ENCODE peak calls at places on chromosomes 4 and X, in nine cellular contexts. One of them, this sample, is unnamed.

GRCh38 chrX:2526390-2526789 is 25.6 kb upstream of the DHRSX start:
- DNase-seq in stomach: no peak
- DNase-seq in HepG2: no peak
- DNase-seq in breast epithelium: no peak
- DNase-seq in suprapubic skin: no peak
- DNase-seq in K562: no peak
- DNase-seq in GM23338: no peak
- DNase-seq in GM12878: no peak
- DNase-seq in sigmoid colon: no peak
- DNase-seq in this sample: no peak

GRCh38 chr4:13558881-13559280 is 14.6 kb upstream of the NKX3-2 start:
- DNase-seq in stomach: no peak
- DNase-seq in suprapubic skin: no peak
- DNase-seq in GM12878: no peak
- DNase-seq in GM23338: no peak
- DNase-seq in HepG2: no peak
- DNase-seq in K562: no peak
- DNase-seq in sigmoid colon: no peak
- DNase-seq in breast epithelium: no peak
- DNase-seq in this sample: no peak

GRCh38 chr4:160592258-160592657 is 1489.4 kb downstream of the RAPGEF2 start:
- DNase-seq in sigmoid colon: no peak
- DNase-seq in GM12878: no peak
- DNase-seq in HepG2: no peak
- DNase-seq in GM23338: peak
- DNase-seq in breast epithelium: no peak
- DNase-seq in suprapubic skin: no peak
- DNase-seq in stomach: no peak
- DNase-seq in K562: no peak
- DNase-seq in this sample: no peak

GRCh38 chr4:17497890-17498523 is 13.9 kb downstream of the QDPR start:
- DNase-seq in GM12878: no peak
- DNase-seq in sigmoid colon: no peak
- DNase-seq in suprapubic skin: no peak
- DNase-seq in HepG2: peak
- DNase-seq in stomach: no peak
- DNase-seq in K562: no peak
- DNase-seq in breast epithelium: no peak
- DNase-seq in GM23338: no peak
- DNase-seq in this sample: peak

GRCh38 chrX:136170109-136170800 is 22.9 kb downstream of the FHL1 start:
- DNase-seq in HepG2: no peak
- DNase-seq in suprapubic skin: no peak
- DNase-seq in breast epithelium: no peak
- DNase-seq in GM23338: no peak
- DNase-seq in GM12878: no peak
- DNase-seq in sigmoid colon: peak
- DNase-seq in stomach: no peak
- DNase-seq in K562: no peak
- DNase-seq in this sample: no peak

GRCh38 chr4:30386266-30386895 is 333.8 kb upstream of the PCDH7 start:
- DNase-seq in suprapubic skin: no peak
- DNase-seq in stomach: no peak
- DNase-seq in K562: no peak
- DNase-seq in HepG2: no peak
- DNase-seq in breast epithelium: no peak
- DNase-seq in GM12878: no peak
- DNase-seq in GM23338: no peak
- DNase-seq in sigmoid colon: no peak
- DNase-seq in this sample: no peak

GRCh38 chrX:71935542-71935941 is 24.9 kb downstream of the NHSL2 start:
- DNase-seq in breast epithelium: no peak
- DNase-seq in GM12878: no peak
- DNase-seq in K562: no peak
- DNase-seq in GM23338: peak
- DNase-seq in HepG2: no peak
- DNase-seq in sigmoid colon: peak
- DNase-seq in stomach: no peak
- DNase-seq in suprapubic skin: no peak
- DNase-seq in this sample: no peak

GRCh38 chrX:69501433-69501832 is 2.7 kb upstream of the NALF2 start:
- DNase-seq in stomach: peak
- DNase-seq in suprapubic skin: no peak
- DNase-seq in HepG2: peak
- DNase-seq in breast epithelium: no peak
- DNase-seq in GM23338: peak
- DNase-seq in GM12878: no peak
- DNase-seq in K562: peak
- DNase-seq in sigmoid colon: no peak
- DNase-seq in this sample: no peak

GRCh38 chr4:137408527-137409177 is 123.6 kb downstream of the PCDH18 start:
- DNase-seq in GM12878: no peak
- DNase-seq in HepG2: peak
- DNase-seq in K562: no peak
- DNase-seq in stomach: no peak
- DNase-seq in suprapubic skin: no peak
- DNase-seq in breast epithelium: no peak
- DNase-seq in GM23338: peak
- DNase-seq in sigmoid colon: no peak
- DNase-seq in this sample: no peak

GRCh38 chrX:133838761-133839676 is 146.4 kb downstream of the GPC3 start:
- DNase-seq in suprapubic skin: no peak
- DNase-seq in sigmoid colon: no peak
- DNase-seq in GM23338: peak
- DNase-seq in GM12878: no peak
- DNase-seq in stomach: no peak
- DNase-seq in HepG2: no peak
- DNase-seq in K562: peak
- DNase-seq in breast epithelium: no peak
- DNase-seq in this sample: no peak

GRCh38 chr4:78032446-78032845 is 24.7 kb upstream of the FRAS1 start:
- DNase-seq in sigmoid colon: no peak
- DNase-seq in breast epithelium: no peak
- DNase-seq in K562: no peak
- DNase-seq in stomach: no peak
- DNase-seq in HepG2: no peak
- DNase-seq in GM23338: peak
- DNase-seq in suprapubic skin: no peak
- DNase-seq in GM12878: no peak
- DNase-seq in this sample: no peak

GRCh38 chr4:65924843-65925242 is 254.6 kb upstream of the EPHA5 start:
- DNase-seq in breast epithelium: no peak
- DNase-seq in GM12878: no peak
- DNase-seq in HepG2: no peak
- DNase-seq in GM23338: no peak
- DNase-seq in stomach: no peak
- DNase-seq in sigmoid colon: no peak
- DNase-seq in K562: no peak
- DNase-seq in suprapubic skin: no peak
- DNase-seq in this sample: no peak

GRCh38 chrX:15116900-15117299 is 153.0 kb downstream of the ASB9 start:
- DNase-seq in K562: no peak
- DNase-seq in GM23338: no peak
- DNase-seq in HepG2: no peak
- DNase-seq in breast epithelium: no peak
- DNase-seq in stomach: no peak
- DNase-seq in suprapubic skin: no peak
- DNase-seq in GM12878: no peak
- DNase-seq in sigmoid colon: no peak
- DNase-seq in this sample: no peak

GRCh38 chrX:123860983-123861382 is 1.1 kb downstream of the XIAP start:
- DNase-seq in stomach: no peak
- DNase-seq in sigmoid colon: no peak
- DNase-seq in suprapubic skin: no peak
- DNase-seq in breast epithelium: no peak
- DNase-seq in K562: peak
- DNase-seq in HepG2: no peak
- DNase-seq in GM23338: no peak
- DNase-seq in GM12878: no peak
- DNase-seq in this sample: no peak

GRCh38 chrX:154308108-154308946 is 12.7 kb downstream of the TKTL1 start:
- DNase-seq in GM12878: no peak
- DNase-seq in stomach: peak
- DNase-seq in sigmoid colon: peak
- DNase-seq in K562: peak
- DNase-seq in suprapubic skin: peak
- DNase-seq in HepG2: peak
- DNase-seq in breast epithelium: peak
- DNase-seq in GM23338: peak
- DNase-seq in this sample: peak

GRCh38 chrX:30973784-30974427 is 84.9 kb upstream of the TAB3 start:
- DNase-seq in breast epithelium: no peak
- DNase-seq in HepG2: no peak
- DNase-seq in stomach: no peak
- DNase-seq in suprapubic skin: no peak
- DNase-seq in sigmoid colon: no peak
- DNase-seq in GM23338: peak
- DNase-seq in K562: peak
- DNase-seq in GM12878: no peak
- DNase-seq in this sample: no peak

GRCh38 chr4:40349561-40350198 is 14.5 kb downstream of the CHRNA9 start:
- DNase-seq in HepG2: no peak
- DNase-seq in suprapubic skin: no peak
- DNase-seq in stomach: no peak
- DNase-seq in GM23338: no peak
- DNase-seq in breast epithelium: no peak
- DNase-seq in GM12878: no peak
- DNase-seq in K562: no peak
- DNase-seq in sigmoid colon: no peak
- DNase-seq in this sample: no peak

GRCh38 chr4:153781717-153782416 is 7.0 kb downstream of the SFRP2 start:
- DNase-seq in GM23338: peak
- DNase-seq in breast epithelium: no peak
- DNase-seq in stomach: no peak
- DNase-seq in HepG2: no peak
- DNase-seq in GM12878: no peak
- DNase-seq in sigmoid colon: no peak
- DNase-seq in suprapubic skin: no peak
- DNase-seq in K562: no peak
- DNase-seq in this sample: no peak

GRCh38 chr4:13103382-13104015 is 380.6 kb downstream of the RAB28 start:
- DNase-seq in GM23338: peak
- DNase-seq in HepG2: no peak
- DNase-seq in breast epithelium: no peak
- DNase-seq in K562: no peak
- DNase-seq in stomach: no peak
- DNase-seq in suprapubic skin: no peak
- DNase-seq in GM12878: no peak
- DNase-seq in sigmoid colon: no peak
- DNase-seq in this sample: no peak

GRCh38 chr4:142264961-142265360 is 581.1 kb downstream of the INPP4B start:
- DNase-seq in GM23338: no peak
- DNase-seq in stomach: no peak
- DNase-seq in breast epithelium: no peak
- DNase-seq in GM12878: no peak
- DNase-seq in suprapubic skin: no peak
- DNase-seq in HepG2: no peak
- DNase-seq in K562: no peak
- DNase-seq in sigmoid colon: no peak
- DNase-seq in this sample: no peak

GRCh38 chr4:173511787-173512361 is 18.2 kb downstream of the HAND2 start:
- DNase-seq in breast epithelium: no peak
- DNase-seq in stomach: no peak
- DNase-seq in HepG2: no peak
- DNase-seq in K562: no peak
- DNase-seq in GM12878: no peak
- DNase-seq in sigmoid colon: no peak
- DNase-seq in suprapubic skin: no peak
- DNase-seq in GM23338: no peak
- DNase-seq in this sample: no peak
- TF ChIP-seq POLR2AphosphoS5 in breast epithelium: no peak
- TF ChIP-seq POLR2AphosphoS5 in stomach: no peak
- TF ChIP-seq POLR2AphosphoS5 in HepG2: no peak
- TF ChIP-seq POLR2AphosphoS5 in K562: no peak
- TF ChIP-seq POLR2AphosphoS5 in GM12878: no peak
- TF ChIP-seq POLR2AphosphoS5 in sigmoid colon: peak
- TF ChIP-seq POLR2AphosphoS5 in suprapubic skin: no peak
- TF ChIP-seq POLR2AphosphoS5 in GM23338: no peak
- TF ChIP-seq POLR2AphosphoS5 in this sample: no peak

GRCh38 chrX:283115-283845 is 2.1 kb downstream of the PLCXD1 start:
- DNase-seq in suprapubic skin: peak
- DNase-seq in HepG2: no peak
- DNase-seq in GM23338: peak
- DNase-seq in breast epithelium: peak
- DNase-seq in K562: peak
- DNase-seq in stomach: peak
- DNase-seq in GM12878: peak
- DNase-seq in sigmoid colon: peak
- DNase-seq in this sample: peak
- TF ChIP-seq POLR2AphosphoS5 in suprapubic skin: no peak
- TF ChIP-seq POLR2AphosphoS5 in HepG2: no peak
- TF ChIP-seq POLR2AphosphoS5 in GM23338: peak
- TF ChIP-seq POLR2AphosphoS5 in breast epithelium: no peak
- TF ChIP-seq POLR2AphosphoS5 in K562: peak
- TF ChIP-seq POLR2AphosphoS5 in stomach: no peak
- TF ChIP-seq POLR2AphosphoS5 in GM12878: peak
- TF ChIP-seq POLR2AphosphoS5 in sigmoid colon: no peak
- TF ChIP-seq POLR2AphosphoS5 in this sample: peak

GRCh38 chr4:105348719-105349118 is 125.1 kb downstream of the PPA2 start:
- DNase-seq in K562: no peak
- DNase-seq in GM23338: no peak
- DNase-seq in sigmoid colon: no peak
- DNase-seq in breast epithelium: no peak
- DNase-seq in HepG2: peak
- DNase-seq in stomach: no peak
- DNase-seq in suprapubic skin: no peak
- DNase-seq in GM12878: no peak
- DNase-seq in this sample: no peak
- TF ChIP-seq POLR2AphosphoS5 in K562: no peak
- TF ChIP-seq POLR2AphosphoS5 in GM23338: no peak
- TF ChIP-seq POLR2AphosphoS5 in sigmoid colon: no peak
- TF ChIP-seq POLR2AphosphoS5 in breast epithelium: no peak
- TF ChIP-seq POLR2AphosphoS5 in HepG2: no peak
- TF ChIP-seq POLR2AphosphoS5 in stomach: no peak
- TF ChIP-seq POLR2AphosphoS5 in suprapubic skin: no peak
- TF ChIP-seq POLR2AphosphoS5 in GM12878: no peak
- TF ChIP-seq POLR2AphosphoS5 in this sample: no peak

DNA sequence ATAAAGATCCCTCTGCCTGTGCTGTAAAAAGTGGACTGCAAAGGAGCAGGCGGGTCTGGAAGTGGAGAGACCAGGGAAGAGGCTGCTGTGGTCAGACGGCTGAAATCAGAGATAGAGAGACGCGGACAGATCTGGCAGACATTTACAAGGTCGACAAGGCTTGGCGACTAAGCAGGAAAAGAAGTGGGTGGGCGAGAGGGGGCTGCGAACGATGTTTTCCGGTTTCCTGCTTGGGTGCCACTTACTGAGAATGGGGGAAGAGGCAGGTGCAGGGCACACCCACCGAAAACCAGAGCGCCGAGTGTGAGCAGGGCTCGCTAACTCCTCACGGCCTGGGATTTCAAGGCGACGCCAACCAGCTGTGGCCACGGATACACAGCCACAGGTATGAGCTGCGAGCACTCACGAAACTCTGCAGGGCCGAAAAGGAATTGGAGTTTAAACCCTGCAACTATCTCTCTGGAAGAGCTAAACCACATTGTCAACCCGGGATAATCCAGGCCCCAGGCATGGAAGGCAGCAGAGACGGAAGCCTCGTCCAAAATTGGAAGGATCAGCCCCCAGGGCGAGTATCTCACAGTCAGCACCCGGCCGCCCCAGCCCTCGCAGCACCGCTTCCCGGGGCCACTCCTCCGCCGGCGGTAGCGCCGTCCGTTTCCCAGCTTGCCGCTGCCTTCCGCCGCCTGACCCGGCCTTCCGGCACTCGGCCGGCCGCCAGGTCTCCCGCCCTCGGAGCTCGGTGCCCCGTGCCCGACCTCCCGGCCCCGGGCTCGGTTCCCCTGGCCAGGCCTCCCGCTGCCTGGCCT is 824 bp downstream of the CASP3 start:
- DNase-seq in HepG2: peak
- DNase-seq in stomach: peak
- DNase-seq in breast epithelium: peak
- DNase-seq in K562: peak
- DNase-seq in suprapubic skin: peak
- DNase-seq in GM23338: peak
- DNase-seq in sigmoid colon: peak
- DNase-seq in GM12878: no peak
- DNase-seq in this sample: no peak
- TF ChIP-seq POLR2AphosphoS5 in HepG2: no peak
- TF ChIP-seq POLR2AphosphoS5 in stomach: no peak
- TF ChIP-seq POLR2AphosphoS5 in breast epithelium: no peak
- TF ChIP-seq POLR2AphosphoS5 in K562: no peak
- TF ChIP-seq POLR2AphosphoS5 in suprapubic skin: no peak
- TF ChIP-seq POLR2AphosphoS5 in GM23338: no peak
- TF ChIP-seq POLR2AphosphoS5 in sigmoid colon: peak
- TF ChIP-seq POLR2AphosphoS5 in GM12878: peak
- TF ChIP-seq POLR2AphosphoS5 in this sample: no peak

This sample was measured in HL-60.